ENCODE peak calls at places on chromosome 7, in nine cellular contexts. M is heart right ventricle, S is cardiac fibroblast, T is RWPE2, I is HCT116, F is GM20000, D is GM06990, N is neural crest cell, C is nephron progenitor cell. X is an unnamed sample.
A peak's percentile ranks its signal among the peaks of the same experiment; 100 is the strongest.

GRCh38 chr7:40646717-40647116 is 511.9 kb downstream of the SUGCT start:
- DNase-seq in M (no peak), S (no peak), T (no peak), I (no peak), F (no peak), D (no peak), N (no peak), C (no peak), X (no peak)

GRCh38 chr7:30027915-30028748 is at the start of gene PLEKHA8:
- DNase-seq in M (peak; percentile 89), S (peak; percentile 91), T (peak; percentile 81), I (peak; percentile 78), F (peak; percentile 93), D (peak; percentile 96), N (peak; percentile 96), C (peak; percentile 92), X (peak; percentile 90)

GRCh38 chr7:91420606-91421390 is 156.6 kb downstream of the FZD1 start:
- DNase-seq in M (no peak), S (no peak), T (no peak), I (no peak), F (no peak), D (no peak), N (no peak), C (no peak), X (peak; percentile 73)

GRCh38 chr7:2892571-2892970 is 48.5 kb upstream of the GNA12 start:
- DNase-seq in M (no peak), S (no peak), T (no peak), I (no peak), F (no peak), D (no peak), N (no peak), C (no peak), X (no peak)

GRCh38 chr7:85186521-85187241 is at the start of gene SEMA3D:
- DNase-seq in M (peak; percentile 52), S (peak; percentile 87), T (peak; percentile 55), I (peak; percentile 48), F (peak; percentile 76), D (peak; percentile 58), N (peak; percentile 83), C (peak; percentile 87), X (peak; percentile 77)

GRCh38 chr7:4189151-4189570 is 492.9 kb upstream of the FOXK1 start:
- DNase-seq in M (peak; percentile 75), S (peak; percentile 17), T (peak; percentile 84), I (no peak), F (no peak), D (no peak), N (no peak), C (peak; percentile 53), X (no peak)

GRCh38 chr7:118845787-118846186 is 621.3 kb downstream of the ANKRD7 start:
- DNase-seq in M (no peak), S (no peak), T (no peak), I (no peak), F (no peak), D (no peak), N (no peak), C (peak; percentile 7), X (no peak)

GRCh38 chr7:98284335-98285036 is 3.0 kb downstream of the BRI3 start:
- DNase-seq in M (peak; percentile 81), S (peak; percentile 77), T (peak; percentile 89), I (no peak), F (no peak), D (no peak), N (no peak), C (no peak), X (no peak)

GRCh38 chr7:145147865-145148264 is 312.0 kb upstream of the TPK1 start:
- DNase-seq in M (no peak), S (no peak), T (no peak), I (no peak), F (no peak), D (no peak), N (no peak), C (no peak), X (no peak)

GRCh38 chr7:28957822-28958234 is 302 bp downstream of the TRIL start:
- DNase-seq in M (no peak), S (no peak), T (no peak), I (no peak), F (peak; percentile 30), D (peak; percentile 17), N (no peak), C (no peak), X (no peak)

GRCh38 chr7:87474533-87475358 is 734 bp downstream of the ABCB4 start:
- DNase-seq in M (peak; percentile 23), S (no peak), T (no peak), I (no peak), F (peak; percentile 69), D (peak; percentile 77), N (peak; percentile 39), C (peak; percentile 20), X (no peak)

GRCh38 chr7:108144931-108145330 is 14.8 kb upstream of the LAMB4 start:
- DNase-seq in M (no peak), S (no peak), T (no peak), I (no peak), F (no peak), D (no peak), N (no peak), C (no peak), X (no peak)

GRCh38 chr7:42750142-42750541 is 161.7 kb downstream of the C7orf25 start:
- DNase-seq in M (no peak), S (no peak), T (no peak), I (no peak), F (no peak), D (no peak), N (no peak), C (no peak), X (no peak)

DNA sequence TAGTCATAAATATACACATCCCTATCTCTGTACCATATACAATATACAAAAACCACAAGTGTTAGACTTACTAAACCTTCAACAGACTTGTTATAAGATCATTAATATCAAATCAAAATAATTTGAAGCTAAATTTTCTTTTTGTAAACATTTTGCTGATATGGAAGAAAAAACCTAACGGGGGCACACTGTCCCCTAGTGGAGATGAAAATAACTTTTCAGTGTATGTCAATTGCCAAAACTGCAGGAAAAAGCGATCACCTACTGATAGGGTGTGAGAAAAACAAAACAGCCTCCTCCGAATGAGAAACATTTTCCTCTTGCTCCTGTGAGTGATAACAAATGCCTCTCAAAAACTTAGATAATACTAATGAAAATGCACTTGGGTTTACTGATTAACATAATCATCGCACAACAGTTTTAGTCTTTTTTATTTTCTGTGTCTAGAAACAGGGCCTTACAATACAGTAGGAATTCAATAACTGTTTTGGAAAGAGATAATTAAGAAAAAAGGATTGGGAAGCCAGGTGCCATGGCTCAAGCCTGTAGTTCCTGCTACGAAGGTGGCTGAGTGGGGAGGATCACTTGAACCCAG is 322.7 kb downstream of the CRPPA start:
- DNase-seq in M (peak; percentile 24), S (peak; percentile 46), T (no peak), I (peak; percentile 32), F (no peak), D (no peak), N (no peak), C (peak; percentile 2), X (no peak)
- TF ChIP-seq CTCF in M (peak; percentile 78), S (peak; percentile 92), T (peak; percentile 88), I (peak; percentile 78), F (peak; percentile 22), D (peak; percentile 63), N (peak; percentile 66), C (peak; percentile 87), X (peak; percentile 43)

GRCh38 chr7:128266891-128267839 is 26.1 kb downstream of the LEP start:
- DNase-seq in M (peak; percentile 16), S (peak; percentile 84), T (no peak), I (no peak), F (no peak), D (no peak), N (peak; percentile 18), C (peak; percentile 50), X (peak; percentile 95)
- TF ChIP-seq CTCF in M (no peak), S (no peak), T (no peak), I (no peak), F (no peak), D (no peak), N (peak; percentile 30), C (no peak), X (peak; percentile 50)

DNA sequence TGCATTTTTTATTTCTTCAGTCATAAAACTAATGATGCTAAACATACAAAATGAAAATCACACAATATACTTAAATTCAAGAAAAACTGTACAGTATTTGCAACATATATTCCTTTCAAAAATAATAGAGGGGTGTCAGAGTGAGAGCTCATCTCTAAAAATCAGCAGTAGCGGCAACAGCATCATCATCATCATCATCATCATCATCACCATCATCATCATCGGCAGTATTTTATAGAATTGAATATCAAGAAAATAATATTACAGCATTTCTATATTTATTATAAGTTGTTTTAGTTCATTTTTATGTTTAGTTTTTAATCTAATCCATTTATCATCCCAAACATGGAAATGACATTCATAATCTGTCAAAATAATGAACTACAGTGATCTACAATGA is 67.4 kb upstream of the PPP1R3A start:
- DNase-seq in M (no peak), S (no peak), T (no peak), I (no peak), F (no peak), D (no peak), N (no peak), C (no peak), X (no peak)
- TF ChIP-seq CTCF in M (no peak), S (no peak), T (no peak), I (no peak), F (no peak), D (no peak), N (no peak), C (no peak), X (no peak)

GRCh38 chr7:117381357-117381756 is 45.9 kb downstream of the ASZ1 start:
- DNase-seq in M (no peak), S (no peak), T (no peak), I (no peak), F (no peak), D (no peak), N (no peak), C (no peak), X (no peak)

GRCh38 chr7:117372073-117372472 is 49.2 kb upstream of the WNT2 start:
- DNase-seq in M (no peak), S (no peak), T (no peak), I (no peak), F (no peak), D (no peak), N (no peak), C (no peak), X (no peak)

DNA sequence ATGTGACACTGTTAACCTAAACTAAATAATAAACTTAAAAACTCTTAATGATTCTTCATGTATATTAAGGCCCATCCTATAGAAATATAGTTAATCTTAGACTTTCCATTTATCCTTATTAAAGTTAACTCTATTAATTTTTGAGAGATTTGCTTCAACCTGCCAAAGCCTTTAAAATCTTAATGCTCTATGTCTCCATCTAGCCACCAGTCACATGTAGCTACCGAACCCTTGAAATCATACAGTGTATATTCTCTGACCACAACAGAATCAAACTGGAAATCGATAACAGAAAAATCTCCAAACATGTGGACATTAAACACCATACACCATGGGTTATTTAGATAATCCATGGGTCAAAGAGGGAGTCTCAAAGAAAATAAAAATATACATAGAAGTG is 51.9 kb downstream of the ASZ1 start:
- DNase-seq in M (no peak), S (peak; percentile 8), T (no peak), I (no peak), F (no peak), D (no peak), N (no peak), C (no peak), X (no peak)
- TF ChIP-seq CTCF in M (no peak), S (peak; percentile 30), T (peak; percentile 41), I (peak; percentile 25), F (no peak), D (peak; percentile 31), N (no peak), C (no peak), X (no peak)

X was measured in WERI-Rb-1.